ENCODE peak calls at places on chromosome 16, in eight cellular contexts. One of them, this sample, is unnamed.

GRCh38 chr16:67842509-67843342 is 606 bp downstream of the THAP11 start:
- DNase-seq in NCI-H345: peak
- DNase-seq in Peyer's patch: peak
- DNase-seq in naive thymus-derived CD4-positive, alpha-beta T cell: peak
- DNase-seq in heart left ventricle: peak
- DNase-seq in GM12865: peak
- DNase-seq in T follicular helper cell: peak
- DNase-seq in stimulated activated naive CD8-positive, alpha-beta T cell treated with anti-CD3 and anti-CD28 coated beads, Interleukin-15, Interleukin-2, amounts not matched to agents 100 U/mL and 50 U/mL, for 24 hours: peak
- DNase-seq in this sample: no peak

GRCh38 chr16:84868328-84868727 is 48.5 kb downstream of the CRISPLD2 start:
- DNase-seq in NCI-H345: no peak
- DNase-seq in Peyer's patch: no peak
- DNase-seq in naive thymus-derived CD4-positive, alpha-beta T cell: no peak
- DNase-seq in heart left ventricle: no peak
- DNase-seq in GM12865: no peak
- DNase-seq in T follicular helper cell: no peak
- DNase-seq in stimulated activated naive CD8-positive, alpha-beta T cell treated with anti-CD3 and anti-CD28 coated beads, Interleukin-15, Interleukin-2, amounts not matched to agents 100 U/mL and 50 U/mL, for 24 hours: no peak
- DNase-seq in this sample: no peak

GRCh38 chr16:24381470-24382118 is 125.5 kb downstream of the CACNG3 start:
- DNase-seq in NCI-H345: no peak
- DNase-seq in Peyer's patch: no peak
- DNase-seq in naive thymus-derived CD4-positive, alpha-beta T cell: no peak
- DNase-seq in heart left ventricle: no peak
- DNase-seq in GM12865: no peak
- DNase-seq in T follicular helper cell: no peak
- DNase-seq in stimulated activated naive CD8-positive, alpha-beta T cell treated with anti-CD3 and anti-CD28 coated beads, Interleukin-15, Interleukin-2, amounts not matched to agents 100 U/mL and 50 U/mL, for 24 hours: no peak
- DNase-seq in this sample: no peak

GRCh38 chr16:55249936-55250335 is 74.1 kb upstream of the IRX6 start:
- DNase-seq in NCI-H345: no peak
- DNase-seq in Peyer's patch: no peak
- DNase-seq in naive thymus-derived CD4-positive, alpha-beta T cell: no peak
- DNase-seq in heart left ventricle: no peak
- DNase-seq in GM12865: no peak
- DNase-seq in T follicular helper cell: no peak
- DNase-seq in stimulated activated naive CD8-positive, alpha-beta T cell treated with anti-CD3 and anti-CD28 coated beads, Interleukin-15, Interleukin-2, amounts not matched to agents 100 U/mL and 50 U/mL, for 24 hours: no peak
- DNase-seq in this sample: no peak

GRCh38 chr16:81071816-81072215 is 5.2 kb downstream of the C16orf46 start:
- DNase-seq in NCI-H345: no peak
- DNase-seq in Peyer's patch: no peak
- DNase-seq in naive thymus-derived CD4-positive, alpha-beta T cell: no peak
- DNase-seq in heart left ventricle: no peak
- DNase-seq in GM12865: peak
- DNase-seq in T follicular helper cell: no peak
- DNase-seq in stimulated activated naive CD8-positive, alpha-beta T cell treated with anti-CD3 and anti-CD28 coated beads, Interleukin-15, Interleukin-2, amounts not matched to agents 100 U/mL and 50 U/mL, for 24 hours: no peak
- DNase-seq in this sample: no peak

GRCh38 chr16:630815-631405 is at the start of gene WFIKKN1:
- DNase-seq in NCI-H345: no peak
- DNase-seq in Peyer's patch: no peak
- DNase-seq in naive thymus-derived CD4-positive, alpha-beta T cell: no peak
- DNase-seq in heart left ventricle: peak
- DNase-seq in GM12865: no peak
- DNase-seq in T follicular helper cell: no peak
- DNase-seq in stimulated activated naive CD8-positive, alpha-beta T cell treated with anti-CD3 and anti-CD28 coated beads, Interleukin-15, Interleukin-2, amounts not matched to agents 100 U/mL and 50 U/mL, for 24 hours: no peak
- DNase-seq in this sample: no peak

GRCh38 chr16:81461756-81462155 is 17.1 kb downstream of the CMIP start:
- DNase-seq in NCI-H345: no peak
- DNase-seq in Peyer's patch: no peak
- DNase-seq in naive thymus-derived CD4-positive, alpha-beta T cell: no peak
- DNase-seq in heart left ventricle: no peak
- DNase-seq in GM12865: no peak
- DNase-seq in T follicular helper cell: no peak
- DNase-seq in stimulated activated naive CD8-positive, alpha-beta T cell treated with anti-CD3 and anti-CD28 coated beads, Interleukin-15, Interleukin-2, amounts not matched to agents 100 U/mL and 50 U/mL, for 24 hours: no peak
- DNase-seq in this sample: no peak

GRCh38 chr16:87550510-87550961 is 51.8 kb upstream of the JPH3 start:
- DNase-seq in NCI-H345: peak
- DNase-seq in Peyer's patch: peak
- DNase-seq in naive thymus-derived CD4-positive, alpha-beta T cell: peak
- DNase-seq in heart left ventricle: peak
- DNase-seq in GM12865: peak
- DNase-seq in T follicular helper cell: peak
- DNase-seq in stimulated activated naive CD8-positive, alpha-beta T cell treated with anti-CD3 and anti-CD28 coated beads, Interleukin-15, Interleukin-2, amounts not matched to agents 100 U/mL and 50 U/mL, for 24 hours: peak
- DNase-seq in this sample: no peak

GRCh38 chr16:1545044-1545736 is 11.7 kb downstream of the TMEM204 start:
- DNase-seq in NCI-H345: no peak
- DNase-seq in Peyer's patch: no peak
- DNase-seq in naive thymus-derived CD4-positive, alpha-beta T cell: no peak
- DNase-seq in heart left ventricle: peak
- DNase-seq in GM12865: peak
- DNase-seq in T follicular helper cell: no peak
- DNase-seq in stimulated activated naive CD8-positive, alpha-beta T cell treated with anti-CD3 and anti-CD28 coated beads, Interleukin-15, Interleukin-2, amounts not matched to agents 100 U/mL and 50 U/mL, for 24 hours: no peak
- DNase-seq in this sample: peak

GRCh38 chr16:1414532-1415265 is at the start of gene UNKL:
- DNase-seq in NCI-H345: peak
- DNase-seq in Peyer's patch: peak
- DNase-seq in naive thymus-derived CD4-positive, alpha-beta T cell: peak
- DNase-seq in heart left ventricle: peak
- DNase-seq in GM12865: peak
- DNase-seq in T follicular helper cell: peak
- DNase-seq in stimulated activated naive CD8-positive, alpha-beta T cell treated with anti-CD3 and anti-CD28 coated beads, Interleukin-15, Interleukin-2, amounts not matched to agents 100 U/mL and 50 U/mL, for 24 hours: peak
- DNase-seq in this sample: peak

GRCh38 chr16:30335598-30336474 is 19.3 kb downstream of the CD2BP2 start:
- DNase-seq in NCI-H345: no peak
- DNase-seq in Peyer's patch: no peak
- DNase-seq in naive thymus-derived CD4-positive, alpha-beta T cell: no peak
- DNase-seq in heart left ventricle: no peak
- DNase-seq in GM12865: peak
- DNase-seq in T follicular helper cell: no peak
- DNase-seq in stimulated activated naive CD8-positive, alpha-beta T cell treated with anti-CD3 and anti-CD28 coated beads, Interleukin-15, Interleukin-2, amounts not matched to agents 100 U/mL and 50 U/mL, for 24 hours: no peak
- DNase-seq in this sample: no peak

GRCh38 chr16:29899516-29900101 is at the start of gene SEZ6L2:
- DNase-seq in NCI-H345: peak
- DNase-seq in Peyer's patch: peak
- DNase-seq in naive thymus-derived CD4-positive, alpha-beta T cell: no peak
- DNase-seq in heart left ventricle: peak
- DNase-seq in GM12865: peak
- DNase-seq in T follicular helper cell: no peak
- DNase-seq in stimulated activated naive CD8-positive, alpha-beta T cell treated with anti-CD3 and anti-CD28 coated beads, Interleukin-15, Interleukin-2, amounts not matched to agents 100 U/mL and 50 U/mL, for 24 hours: peak
- DNase-seq in this sample: peak

GRCh38 chr16:12406840-12407690 is 396.6 kb downstream of the CPPED1 start:
- DNase-seq in NCI-H345: no peak
- DNase-seq in Peyer's patch: no peak
- DNase-seq in naive thymus-derived CD4-positive, alpha-beta T cell: no peak
- DNase-seq in heart left ventricle: no peak
- DNase-seq in GM12865: peak
- DNase-seq in T follicular helper cell: no peak
- DNase-seq in stimulated activated naive CD8-positive, alpha-beta T cell treated with anti-CD3 and anti-CD28 coated beads, Interleukin-15, Interleukin-2, amounts not matched to agents 100 U/mL and 50 U/mL, for 24 hours: no peak
- DNase-seq in this sample: peak

GRCh38 chr16:64090327-64090726 is 1031.5 kb downstream of the CDH11 start:
- DNase-seq in NCI-H345: no peak
- DNase-seq in Peyer's patch: no peak
- DNase-seq in naive thymus-derived CD4-positive, alpha-beta T cell: no peak
- DNase-seq in heart left ventricle: no peak
- DNase-seq in GM12865: no peak
- DNase-seq in T follicular helper cell: no peak
- DNase-seq in stimulated activated naive CD8-positive, alpha-beta T cell treated with anti-CD3 and anti-CD28 coated beads, Interleukin-15, Interleukin-2, amounts not matched to agents 100 U/mL and 50 U/mL, for 24 hours: no peak
- DNase-seq in this sample: no peak

GRCh38 chr16:56389554-56389953 is 35.8 kb downstream of the AMFR start:
- DNase-seq in NCI-H345: no peak
- DNase-seq in Peyer's patch: no peak
- DNase-seq in naive thymus-derived CD4-positive, alpha-beta T cell: no peak
- DNase-seq in heart left ventricle: no peak
- DNase-seq in GM12865: no peak
- DNase-seq in T follicular helper cell: no peak
- DNase-seq in stimulated activated naive CD8-positive, alpha-beta T cell treated with anti-CD3 and anti-CD28 coated beads, Interleukin-15, Interleukin-2, amounts not matched to agents 100 U/mL and 50 U/mL, for 24 hours: no peak
- DNase-seq in this sample: no peak

GRCh38 chr16:23679274-23679985 is 741 bp downstream of the PLK1 start:
- DNase-seq in NCI-H345: peak
- DNase-seq in Peyer's patch: peak
- DNase-seq in naive thymus-derived CD4-positive, alpha-beta T cell: no peak
- DNase-seq in heart left ventricle: no peak
- DNase-seq in GM12865: peak
- DNase-seq in T follicular helper cell: no peak
- DNase-seq in stimulated activated naive CD8-positive, alpha-beta T cell treated with anti-CD3 and anti-CD28 coated beads, Interleukin-15, Interleukin-2, amounts not matched to agents 100 U/mL and 50 U/mL, for 24 hours: peak
- DNase-seq in this sample: no peak

GRCh38 chr16:5653789-5654188 is 556.2 kb upstream of the EEF2KMT start:
- DNase-seq in NCI-H345: no peak
- DNase-seq in Peyer's patch: no peak
- DNase-seq in naive thymus-derived CD4-positive, alpha-beta T cell: no peak
- DNase-seq in heart left ventricle: no peak
- DNase-seq in GM12865: no peak
- DNase-seq in T follicular helper cell: no peak
- DNase-seq in stimulated activated naive CD8-positive, alpha-beta T cell treated with anti-CD3 and anti-CD28 coated beads, Interleukin-15, Interleukin-2, amounts not matched to agents 100 U/mL and 50 U/mL, for 24 hours: no peak
- DNase-seq in this sample: no peak

GRCh38 chr16:75526032-75526790 is 9.7 kb downstream of the CHST5 start:
- DNase-seq in NCI-H345: no peak
- DNase-seq in Peyer's patch: peak
- DNase-seq in naive thymus-derived CD4-positive, alpha-beta T cell: no peak
- DNase-seq in heart left ventricle: no peak
- DNase-seq in GM12865: no peak
- DNase-seq in T follicular helper cell: no peak
- DNase-seq in stimulated activated naive CD8-positive, alpha-beta T cell treated with anti-CD3 and anti-CD28 coated beads, Interleukin-15, Interleukin-2, amounts not matched to agents 100 U/mL and 50 U/mL, for 24 hours: no peak
- DNase-seq in this sample: no peak

GRCh38 chr16:2990891-2991290 is 10.6 kb upstream of the PKMYT1 start:
- DNase-seq in NCI-H345: no peak
- DNase-seq in Peyer's patch: no peak
- DNase-seq in naive thymus-derived CD4-positive, alpha-beta T cell: no peak
- DNase-seq in heart left ventricle: no peak
- DNase-seq in GM12865: no peak
- DNase-seq in T follicular helper cell: no peak
- DNase-seq in stimulated activated naive CD8-positive, alpha-beta T cell treated with anti-CD3 and anti-CD28 coated beads, Interleukin-15, Interleukin-2, amounts not matched to agents 100 U/mL and 50 U/mL, for 24 hours: no peak
- DNase-seq in this sample: no peak

GRCh38 chr16:13956635-13957196 is 36.8 kb downstream of the ERCC4 start:
- DNase-seq in NCI-H345: no peak
- DNase-seq in Peyer's patch: no peak
- DNase-seq in naive thymus-derived CD4-positive, alpha-beta T cell: no peak
- DNase-seq in heart left ventricle: no peak
- DNase-seq in GM12865: no peak
- DNase-seq in T follicular helper cell: no peak
- DNase-seq in stimulated activated naive CD8-positive, alpha-beta T cell treated with anti-CD3 and anti-CD28 coated beads, Interleukin-15, Interleukin-2, amounts not matched to agents 100 U/mL and 50 U/mL, for 24 hours: no peak
- DNase-seq in this sample: no peak

GRCh38 chr16:57689772-57690558 is 4.6 kb upstream of the DRC7 start:
- DNase-seq in NCI-H345: no peak
- DNase-seq in Peyer's patch: peak
- DNase-seq in naive thymus-derived CD4-positive, alpha-beta T cell: no peak
- DNase-seq in heart left ventricle: no peak
- DNase-seq in GM12865: peak
- DNase-seq in T follicular helper cell: no peak
- DNase-seq in stimulated activated naive CD8-positive, alpha-beta T cell treated with anti-CD3 and anti-CD28 coated beads, Interleukin-15, Interleukin-2, amounts not matched to agents 100 U/mL and 50 U/mL, for 24 hours: peak
- DNase-seq in this sample: no peak

GRCh38 chr16:30375830-30376229 is 1.2 kb downstream of the MYL11 start:
- DNase-seq in NCI-H345: no peak
- DNase-seq in Peyer's patch: no peak
- DNase-seq in naive thymus-derived CD4-positive, alpha-beta T cell: no peak
- DNase-seq in heart left ventricle: no peak
- DNase-seq in GM12865: no peak
- DNase-seq in T follicular helper cell: no peak
- DNase-seq in stimulated activated naive CD8-positive, alpha-beta T cell treated with anti-CD3 and anti-CD28 coated beads, Interleukin-15, Interleukin-2, amounts not matched to agents 100 U/mL and 50 U/mL, for 24 hours: no peak
- DNase-seq in this sample: no peak

GRCh38 chr16:1614226-1615102 is 2.3 kb downstream of the CRAMP1 start:
- DNase-seq in NCI-H345: no peak
- DNase-seq in Peyer's patch: no peak
- DNase-seq in naive thymus-derived CD4-positive, alpha-beta T cell: peak
- DNase-seq in heart left ventricle: no peak
- DNase-seq in GM12865: peak
- DNase-seq in T follicular helper cell: no peak
- DNase-seq in stimulated activated naive CD8-positive, alpha-beta T cell treated with anti-CD3 and anti-CD28 coated beads, Interleukin-15, Interleukin-2, amounts not matched to agents 100 U/mL and 50 U/mL, for 24 hours: peak
- DNase-seq in this sample: no peak

GRCh38 chr16:15777533-15778203 is 79.2 kb downstream of the MYH11 start:
- DNase-seq in NCI-H345: peak
- DNase-seq in Peyer's patch: no peak
- DNase-seq in naive thymus-derived CD4-positive, alpha-beta T cell: no peak
- DNase-seq in heart left ventricle: no peak
- DNase-seq in GM12865: peak
- DNase-seq in T follicular helper cell: no peak
- DNase-seq in stimulated activated naive CD8-positive, alpha-beta T cell treated with anti-CD3 and anti-CD28 coated beads, Interleukin-15, Interleukin-2, amounts not matched to agents 100 U/mL and 50 U/mL, for 24 hours: no peak
- DNase-seq in this sample: peak

GRCh38 chr16:5385115-5385514 is 287.5 kb upstream of the EEF2KMT start:
- DNase-seq in NCI-H345: no peak
- DNase-seq in Peyer's patch: no peak
- DNase-seq in naive thymus-derived CD4-positive, alpha-beta T cell: no peak
- DNase-seq in heart left ventricle: no peak
- DNase-seq in GM12865: no peak
- DNase-seq in T follicular helper cell: no peak
- DNase-seq in stimulated activated naive CD8-positive, alpha-beta T cell treated with anti-CD3 and anti-CD28 coated beads, Interleukin-15, Interleukin-2, amounts not matched to agents 100 U/mL and 50 U/mL, for 24 hours: no peak
- DNase-seq in this sample: no peak

GRCh38 chr16:1941924-1942809 is 832 bp downstream of the MSRB1 start:
- DNase-seq in NCI-H345: no peak
- DNase-seq in Peyer's patch: no peak
- DNase-seq in naive thymus-derived CD4-positive, alpha-beta T cell: no peak
- DNase-seq in heart left ventricle: no peak
- DNase-seq in GM12865: no peak
- DNase-seq in T follicular helper cell: no peak
- DNase-seq in stimulated activated naive CD8-positive, alpha-beta T cell treated with anti-CD3 and anti-CD28 coated beads, Interleukin-15, Interleukin-2, amounts not matched to agents 100 U/mL and 50 U/mL, for 24 hours: no peak
- DNase-seq in this sample: no peak

GRCh38 chr16:2008009-2008526 is 1.6 kb downstream of the ZNF598 start:
- DNase-seq in NCI-H345: no peak
- DNase-seq in Peyer's patch: peak
- DNase-seq in naive thymus-derived CD4-positive, alpha-beta T cell: no peak
- DNase-seq in heart left ventricle: no peak
- DNase-seq in GM12865: peak
- DNase-seq in T follicular helper cell: no peak
- DNase-seq in stimulated activated naive CD8-positive, alpha-beta T cell treated with anti-CD3 and anti-CD28 coated beads, Interleukin-15, Interleukin-2, amounts not matched to agents 100 U/mL and 50 U/mL, for 24 hours: peak
- DNase-seq in this sample: peak

GRCh38 chr16:56450275-56450889 is 750 bp downstream of the NUDT21 start:
- DNase-seq in NCI-H345: no peak
- DNase-seq in Peyer's patch: no peak
- DNase-seq in naive thymus-derived CD4-positive, alpha-beta T cell: no peak
- DNase-seq in heart left ventricle: no peak
- DNase-seq in GM12865: peak
- DNase-seq in T follicular helper cell: no peak
- DNase-seq in stimulated activated naive CD8-positive, alpha-beta T cell treated with anti-CD3 and anti-CD28 coated beads, Interleukin-15, Interleukin-2, amounts not matched to agents 100 U/mL and 50 U/mL, for 24 hours: no peak
- DNase-seq in this sample: no peak

GRCh38 chr16:55302635-55303034 is 21.4 kb upstream of the IRX6 start:
- DNase-seq in NCI-H345: no peak
- DNase-seq in Peyer's patch: no peak
- DNase-seq in naive thymus-derived CD4-positive, alpha-beta T cell: no peak
- DNase-seq in heart left ventricle: no peak
- DNase-seq in GM12865: no peak
- DNase-seq in T follicular helper cell: no peak
- DNase-seq in stimulated activated naive CD8-positive, alpha-beta T cell treated with anti-CD3 and anti-CD28 coated beads, Interleukin-15, Interleukin-2, amounts not matched to agents 100 U/mL and 50 U/mL, for 24 hours: no peak
- DNase-seq in this sample: no peak

GRCh38 chr16:53745126-53745525 is 41.2 kb downstream of the FTO start:
- DNase-seq in NCI-H345: no peak
- DNase-seq in Peyer's patch: no peak
- DNase-seq in naive thymus-derived CD4-positive, alpha-beta T cell: no peak
- DNase-seq in heart left ventricle: no peak
- DNase-seq in GM12865: no peak
- DNase-seq in T follicular helper cell: no peak
- DNase-seq in stimulated activated naive CD8-positive, alpha-beta T cell treated with anti-CD3 and anti-CD28 coated beads, Interleukin-15, Interleukin-2, amounts not matched to agents 100 U/mL and 50 U/mL, for 24 hours: no peak
- DNase-seq in this sample: no peak

GRCh38 chr16:13110124-13110796 is 208.9 kb downstream of the SHISA9 start:
- DNase-seq in NCI-H345: no peak
- DNase-seq in Peyer's patch: no peak
- DNase-seq in naive thymus-derived CD4-positive, alpha-beta T cell: no peak
- DNase-seq in heart left ventricle: no peak
- DNase-seq in GM12865: no peak
- DNase-seq in T follicular helper cell: no peak
- DNase-seq in stimulated activated naive CD8-positive, alpha-beta T cell treated with anti-CD3 and anti-CD28 coated beads, Interleukin-15, Interleukin-2, amounts not matched to agents 100 U/mL and 50 U/mL, for 24 hours: no peak
- DNase-seq in this sample: no peak

GRCh38 chr16:9836118-9836736 is 346.0 kb downstream of the GRIN2A start:
- DNase-seq in NCI-H345: no peak
- DNase-seq in Peyer's patch: no peak
- DNase-seq in naive thymus-derived CD4-positive, alpha-beta T cell: no peak
- DNase-seq in heart left ventricle: peak
- DNase-seq in GM12865: peak
- DNase-seq in T follicular helper cell: no peak
- DNase-seq in stimulated activated naive CD8-positive, alpha-beta T cell treated with anti-CD3 and anti-CD28 coated beads, Interleukin-15, Interleukin-2, amounts not matched to agents 100 U/mL and 50 U/mL, for 24 hours: no peak
- DNase-seq in this sample: peak